ENCODE peak calls at places on chromosomes 4 and X, in five cellular contexts. One of them, this sample, is unnamed.

GRCh38 chr4:139015948-139016451 is 419 bp downstream of the NOCT start:
- DNase-seq in SK-N-SH: no peak
- DNase-seq in A549: no peak
- DNase-seq in HCT116: no peak
- DNase-seq in GM12878: no peak
- DNase-seq in this sample: peak; percentile 20

GRCh38 chr4:13516315-13516860 is 27.9 kb downstream of the NKX3-2 start:
- DNase-seq in HCT116: no peak
- DNase-seq in A549: no peak
- DNase-seq in GM12878: no peak
- DNase-seq in SK-N-SH: no peak
- DNase-seq in this sample: no peak

GRCh38 chr4:184792950-184793555 is 32.7 kb downstream of the ACSL1 start:
- DNase-seq in A549: no peak
- DNase-seq in HCT116: peak; percentile 63
- DNase-seq in GM12878: no peak
- DNase-seq in SK-N-SH: no peak
- DNase-seq in this sample: peak; percentile 96

GRCh38 chrX:110409925-110410324 is 51.3 kb downstream of the RTL9 start:
- DNase-seq in HCT116: no peak
- DNase-seq in SK-N-SH: no peak
- DNase-seq in GM12878: no peak
- DNase-seq in A549: no peak
- DNase-seq in this sample: peak; percentile 73

GRCh38 chr4:149987330-149987751 is 90.9 kb upstream of the DCLK2 start:
- DNase-seq in SK-N-SH: peak; percentile 8
- DNase-seq in HCT116: no peak
- DNase-seq in A549: no peak
- DNase-seq in GM12878: no peak
- DNase-seq in this sample: no peak

GRCh38 chrX:149531599-149531998 is 9.2 kb upstream of the EOLA1 start:
- DNase-seq in A549: no peak
- DNase-seq in HCT116: no peak
- DNase-seq in SK-N-SH: no peak
- DNase-seq in GM12878: no peak
- DNase-seq in this sample: no peak

GRCh38 chrX:151974336-151975227 is at the start of gene GABRE:
- DNase-seq in GM12878: no peak
- DNase-seq in A549: no peak
- DNase-seq in HCT116: no peak
- DNase-seq in SK-N-SH: peak; percentile 40
- DNase-seq in this sample: no peak

GRCh38 chrX:130788786-130789581 is 114.0 kb downstream of the ENOX2 start:
- DNase-seq in GM12878: no peak
- DNase-seq in SK-N-SH: no peak
- DNase-seq in HCT116: no peak
- DNase-seq in A549: no peak
- DNase-seq in this sample: peak; percentile 3

GRCh38 chrX:115392871-115393270 is 103.4 kb downstream of the LUZP4 start:
- DNase-seq in SK-N-SH: no peak
- DNase-seq in A549: no peak
- DNase-seq in GM12878: no peak
- DNase-seq in HCT116: no peak
- DNase-seq in this sample: no peak

GRCh38 chr4:43837604-43838003 is 611.0 kb downstream of the KCTD8 start:
- DNase-seq in HCT116: no peak
- DNase-seq in GM12878: no peak
- DNase-seq in SK-N-SH: no peak
- DNase-seq in A549: no peak
- DNase-seq in this sample: no peak

GRCh38 chr4:126701756-126702155 is 931.0 kb upstream of the INTU start:
- DNase-seq in A549: no peak
- DNase-seq in HCT116: no peak
- DNase-seq in GM12878: no peak
- DNase-seq in SK-N-SH: no peak
- DNase-seq in this sample: peak; percentile 81

GRCh38 chrX:152991123-152991522 is 2.8 kb downstream of the PNMA5 start:
- DNase-seq in HCT116: no peak
- DNase-seq in A549: no peak
- DNase-seq in GM12878: no peak
- DNase-seq in SK-N-SH: no peak
- DNase-seq in this sample: no peak

GRCh38 chr4:105461221-105462041 is 12.4 kb downstream of the PPA2 start:
- DNase-seq in A549: no peak
- DNase-seq in GM12878: no peak
- DNase-seq in HCT116: no peak
- DNase-seq in SK-N-SH: no peak
- DNase-seq in this sample: no peak

GRCh38 chrX:93468075-93468474 is 205.3 kb downstream of the NAP1L3 start:
- DNase-seq in GM12878: no peak
- DNase-seq in HCT116: no peak
- DNase-seq in A549: no peak
- DNase-seq in SK-N-SH: no peak
- DNase-seq in this sample: no peak

GRCh38 chrX:143781103-143781502 is 60.6 kb upstream of the SPANXN2 start:
- DNase-seq in A549: no peak
- DNase-seq in GM12878: no peak
- DNase-seq in HCT116: no peak
- DNase-seq in SK-N-SH: no peak
- DNase-seq in this sample: no peak

GRCh38 chrX:139121616-139122286 is 408.8 kb upstream of the F9 start:
- DNase-seq in GM12878: no peak
- DNase-seq in SK-N-SH: no peak
- DNase-seq in HCT116: no peak
- DNase-seq in A549: no peak
- DNase-seq in this sample: no peak

GRCh38 chr4:1969928-1970723 is 38.6 kb downstream of the NELFA start:
- DNase-seq in A549: no peak
- DNase-seq in HCT116: no peak
- DNase-seq in SK-N-SH: no peak
- DNase-seq in GM12878: no peak
- DNase-seq in this sample: no peak

GRCh38 chrX:120428309-120428708 is 40.8 kb downstream of the LAMP2 start:
- DNase-seq in SK-N-SH: no peak
- DNase-seq in HCT116: no peak
- DNase-seq in A549: no peak
- DNase-seq in GM12878: no peak
- DNase-seq in this sample: no peak

GRCh38 chr4:53863163-53863562 is 201.2 kb downstream of the CHIC2 start:
- DNase-seq in SK-N-SH: no peak
- DNase-seq in GM12878: no peak
- DNase-seq in HCT116: no peak
- DNase-seq in A549: no peak
- DNase-seq in this sample: peak; percentile 49

GRCh38 chrX:131861088-131861787 is 161.9 kb upstream of the STK26 start:
- DNase-seq in SK-N-SH: no peak
- DNase-seq in A549: no peak
- DNase-seq in GM12878: no peak
- DNase-seq in HCT116: no peak
- DNase-seq in this sample: no peak

GRCh38 chr4:46441116-46441859 is 51.4 kb upstream of the GABRA2 start:
- DNase-seq in SK-N-SH: no peak
- DNase-seq in HCT116: no peak
- DNase-seq in GM12878: no peak
- DNase-seq in A549: no peak
- DNase-seq in this sample: peak; percentile 94

GRCh38 chr4:54256491-54257167 is 27.5 kb downstream of the PDGFRA start:
- DNase-seq in GM12878: no peak
- DNase-seq in A549: no peak
- DNase-seq in SK-N-SH: no peak
- DNase-seq in HCT116: no peak
- DNase-seq in this sample: no peak

GRCh38 chr4:154719087-154719486 is 24.7 kb upstream of the LRAT start:
- DNase-seq in A549: no peak
- DNase-seq in GM12878: no peak
- DNase-seq in HCT116: peak; percentile 51
- DNase-seq in SK-N-SH: no peak
- DNase-seq in this sample: no peak

GRCh38 chr4:77697860-77698599 is 92.4 kb downstream of the CXCL13 start:
- DNase-seq in A549: peak; percentile 10
- DNase-seq in GM12878: no peak
- DNase-seq in HCT116: peak; percentile 29
- DNase-seq in SK-N-SH: no peak
- DNase-seq in this sample: peak; percentile 67

GRCh38 chr4:1055721-1056590 is 44.5 kb downstream of the FGFRL1 start:
- DNase-seq in A549: no peak
- DNase-seq in GM12878: no peak
- DNase-seq in SK-N-SH: peak; percentile 65
- DNase-seq in HCT116: no peak
- DNase-seq in this sample: peak; percentile 48

GRCh38 chr4:121574618-121575017 is 122.2 kb downstream of the ANXA5 start:
- DNase-seq in SK-N-SH: no peak
- DNase-seq in HCT116: no peak
- DNase-seq in GM12878: no peak
- DNase-seq in A549: no peak
- DNase-seq in this sample: no peak

GRCh38 chr4:88963817-88964216 is 93.2 kb downstream of the FAM13A start:
- DNase-seq in GM12878: no peak
- DNase-seq in A549: peak; percentile 3
- DNase-seq in HCT116: no peak
- DNase-seq in SK-N-SH: no peak
- DNase-seq in this sample: peak; percentile 73
- H3K27ac ChIP-seq in GM12878: no peak overlapping the region
- H3K27ac ChIP-seq in A549: peak overlapping the region; percentile 63
- H3K27ac ChIP-seq in HCT116: no peak overlapping the region
- H3K27ac ChIP-seq in SK-N-SH: no peak overlapping the region
- H3K27ac ChIP-seq in this sample: no peak overlapping the region

GRCh38 chr4:110449947-110450346 is 26.0 kb upstream of the ENPEP start:
- DNase-seq in A549: no peak
- DNase-seq in GM12878: no peak
- DNase-seq in HCT116: no peak
- DNase-seq in SK-N-SH: no peak
- DNase-seq in this sample: no peak
- TF ChIP-seq RAD21 in A549: no peak
- TF ChIP-seq RAD21 in GM12878: no peak
- TF ChIP-seq RAD21 in HCT116: no peak
- TF ChIP-seq RAD21 in SK-N-SH: no peak
- TF ChIP-seq RAD21 in this sample: no peak

GRCh38 chrX:19855700-19856381 is 31.6 kb downstream of the SH3KBP1 start:
- DNase-seq in HCT116: no peak
- DNase-seq in A549: no peak
- DNase-seq in GM12878: no peak
- DNase-seq in SK-N-SH: no peak
- DNase-seq in this sample: no peak
- H3K27ac ChIP-seq in HCT116: no peak overlapping the region
- H3K27ac ChIP-seq in A549: no peak overlapping the region
- H3K27ac ChIP-seq in GM12878: peak overlapping the region; percentile 88
- H3K27ac ChIP-seq in SK-N-SH: no peak overlapping the region
- H3K27ac ChIP-seq in this sample: no peak overlapping the region

GRCh38 chr4:7007944-7008343 is 35.2 kb upstream of the TADA2B start:
- DNase-seq in HCT116: no peak
- DNase-seq in GM12878: no peak
- DNase-seq in SK-N-SH: no peak
- DNase-seq in A549: no peak
- DNase-seq in this sample: peak; percentile 36

GRCh38 chr4:7007142-7007907 is 35.8 kb upstream of the TADA2B start:
- DNase-seq in HCT116: no peak
- DNase-seq in A549: no peak
- DNase-seq in GM12878: no peak
- DNase-seq in SK-N-SH: no peak
- DNase-seq in this sample: no peak

GRCh38 chr4:7005571-7005970 is 37.6 kb upstream of the TADA2B start:
- DNase-seq in HCT116: no peak
- DNase-seq in GM12878: no peak
- DNase-seq in SK-N-SH: no peak
- DNase-seq in A549: no peak
- DNase-seq in this sample: no peak

GRCh38 chr4:7004331-7004730 is 38.8 kb upstream of the TADA2B start:
- DNase-seq in A549: no peak
- DNase-seq in GM12878: no peak
- DNase-seq in HCT116: no peak
- DNase-seq in SK-N-SH: no peak
- DNase-seq in this sample: no peak

GRCh38 chr4:7006411-7006810 is 36.8 kb upstream of the TADA2B start:
- DNase-seq in HCT116: no peak
- DNase-seq in GM12878: no peak
- DNase-seq in A549: no peak
- DNase-seq in SK-N-SH: no peak
- DNase-seq in this sample: no peak
- TF ChIP-seq RAD21 in HCT116: no peak
- TF ChIP-seq RAD21 in GM12878: no peak
- TF ChIP-seq RAD21 in A549: no peak
- TF ChIP-seq RAD21 in SK-N-SH: no peak
- TF ChIP-seq RAD21 in this sample: no peak

DNA sequence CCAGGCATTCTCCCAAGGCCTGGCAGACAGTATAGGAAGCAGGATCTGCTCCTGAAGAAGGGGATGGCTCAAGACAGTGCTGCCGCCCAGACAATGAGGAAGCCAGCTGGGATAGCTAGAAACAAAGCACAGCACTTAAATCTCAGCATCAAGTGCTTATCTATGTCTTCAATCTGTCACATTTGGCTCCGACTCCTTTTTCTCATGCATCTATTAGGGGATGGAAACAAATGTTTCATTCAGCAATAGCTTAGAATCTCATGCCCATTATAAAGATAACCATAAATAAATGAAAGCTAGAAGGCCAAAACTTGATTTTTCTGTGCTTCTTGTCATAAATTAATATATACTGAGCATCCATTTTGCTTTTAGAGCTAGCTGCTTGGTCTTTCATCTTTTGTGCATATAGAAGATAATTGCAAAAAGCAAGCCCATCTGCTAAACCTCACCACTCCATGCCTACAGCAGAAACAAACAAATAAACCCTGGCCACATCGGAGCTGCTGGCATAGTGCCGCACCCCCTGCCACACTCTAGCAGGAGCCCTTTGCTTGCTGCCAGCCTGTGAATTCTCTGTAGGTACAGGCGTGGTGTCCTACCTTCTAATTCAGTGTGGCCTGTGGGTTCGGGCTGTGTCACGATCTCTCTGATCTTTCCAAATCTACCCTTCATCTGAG is 75.9 kb downstream of the AASDH start:
- DNase-seq in A549: no peak
- DNase-seq in GM12878: no peak
- DNase-seq in SK-N-SH: peak; percentile 80
- DNase-seq in HCT116: no peak
- DNase-seq in this sample: no peak
- H3K27ac ChIP-seq in A549: no peak overlapping the region
- H3K27ac ChIP-seq in GM12878: no peak overlapping the region
- H3K27ac ChIP-seq in SK-N-SH: peak overlapping the region; percentile 81
- H3K27ac ChIP-seq in HCT116: no peak overlapping the region
- H3K27ac ChIP-seq in this sample: no peak overlapping the region

GRCh38 chr4:176920694-176921093 is 128.0 kb upstream of the VEGFC start:
- DNase-seq in GM12878: no peak
- DNase-seq in SK-N-SH: no peak
- DNase-seq in A549: no peak
- DNase-seq in HCT116: no peak
- DNase-seq in this sample: peak; percentile 88
- TF ChIP-seq RAD21 in GM12878: no peak
- TF ChIP-seq RAD21 in SK-N-SH: no peak
- TF ChIP-seq RAD21 in A549: no peak
- TF ChIP-seq RAD21 in HCT116: no peak
- TF ChIP-seq RAD21 in this sample: no peak

GRCh38 chr4:7306566-7306965 is 114.2 kb downstream of the SORCS2 start:
- DNase-seq in HCT116: no peak
- DNase-seq in SK-N-SH: no peak
- DNase-seq in GM12878: no peak
- DNase-seq in A549: no peak
- DNase-seq in this sample: no peak
- H3K27ac ChIP-seq in HCT116: no peak overlapping the region
- H3K27ac ChIP-seq in SK-N-SH: no peak overlapping the region
- H3K27ac ChIP-seq in GM12878: no peak overlapping the region
- H3K27ac ChIP-seq in A549: no peak overlapping the region
- H3K27ac ChIP-seq in this sample: no peak overlapping the region

This sample was measured in IMR-90.